ENCODE peak calls at places on chromosome 5, in six cellular contexts. One of them, this sample, is unnamed.
A peak's percentile ranks its signal among the peaks of the same experiment; 100 is the strongest.

GRCh38 chr5:135493406-135494180 is 41.4 kb upstream of the TIFAB start:
- DNase-seq in IMR-90: peak; percentile 92
- DNase-seq in effector memory CD8-positive, alpha-beta T cell: no peak
- DNase-seq in astrocyte of the spinal cord: peak; percentile 87
- DNase-seq in activated CD8-positive, alpha-beta memory T cell treated with anti-CD3 and anti-CD28 coated beads for 24 hours: no peak
- DNase-seq in DND-41: no peak
- DNase-seq in this sample: peak; percentile 93

GRCh38 chr5:65290677-65291076 is 191.0 kb downstream of the ADAMTS6 start:
- DNase-seq in effector memory CD8-positive, alpha-beta T cell: no peak
- DNase-seq in activated CD8-positive, alpha-beta memory T cell treated with anti-CD3 and anti-CD28 coated beads for 24 hours: no peak
- DNase-seq in IMR-90: peak; percentile 44
- DNase-seq in astrocyte of the spinal cord: no peak
- DNase-seq in DND-41: no peak
- DNase-seq in this sample: peak; percentile 17

GRCh38 chr5:160894-161540 is 30.3 kb upstream of the LRRC14B start:
- DNase-seq in astrocyte of the spinal cord: no peak
- DNase-seq in IMR-90: no peak
- DNase-seq in DND-41: no peak
- DNase-seq in activated CD8-positive, alpha-beta memory T cell treated with anti-CD3 and anti-CD28 coated beads for 24 hours: no peak
- DNase-seq in effector memory CD8-positive, alpha-beta T cell: no peak
- DNase-seq in this sample: no peak

GRCh38 chr5:401216-402034 is 41.6 kb upstream of the EXOC3 start:
- DNase-seq in effector memory CD8-positive, alpha-beta T cell: no peak
- DNase-seq in activated CD8-positive, alpha-beta memory T cell treated with anti-CD3 and anti-CD28 coated beads for 24 hours: no peak
- DNase-seq in astrocyte of the spinal cord: no peak
- DNase-seq in IMR-90: no peak
- DNase-seq in DND-41: no peak
- DNase-seq in this sample: no peak

GRCh38 chr5:155481182-155481581 is 467.6 kb downstream of the KIF4B start:
- DNase-seq in astrocyte of the spinal cord: no peak
- DNase-seq in DND-41: no peak
- DNase-seq in effector memory CD8-positive, alpha-beta T cell: no peak
- DNase-seq in IMR-90: no peak
- DNase-seq in activated CD8-positive, alpha-beta memory T cell treated with anti-CD3 and anti-CD28 coated beads for 24 hours: no peak
- DNase-seq in this sample: no peak

GRCh38 chr5:173410459-173411233 is 82.4 kb upstream of the STC2 start:
- DNase-seq in astrocyte of the spinal cord: no peak
- DNase-seq in effector memory CD8-positive, alpha-beta T cell: no peak
- DNase-seq in DND-41: no peak
- DNase-seq in IMR-90: no peak
- DNase-seq in activated CD8-positive, alpha-beta memory T cell treated with anti-CD3 and anti-CD28 coated beads for 24 hours: no peak
- DNase-seq in this sample: no peak

GRCh38 chr5:1227669-1228068 is 2.5 kb downstream of the SLC6A18 start:
- DNase-seq in effector memory CD8-positive, alpha-beta T cell: no peak
- DNase-seq in activated CD8-positive, alpha-beta memory T cell treated with anti-CD3 and anti-CD28 coated beads for 24 hours: no peak
- DNase-seq in IMR-90: peak; percentile 5
- DNase-seq in astrocyte of the spinal cord: no peak
- DNase-seq in DND-41: no peak
- DNase-seq in this sample: no peak

GRCh38 chr5:44875661-44876250 is 67.0 kb downstream of the MRPS30 start:
- DNase-seq in astrocyte of the spinal cord: peak; percentile 92
- DNase-seq in effector memory CD8-positive, alpha-beta T cell: no peak
- DNase-seq in activated CD8-positive, alpha-beta memory T cell treated with anti-CD3 and anti-CD28 coated beads for 24 hours: peak; percentile 61
- DNase-seq in DND-41: no peak
- DNase-seq in IMR-90: peak; percentile 52
- DNase-seq in this sample: no peak

GRCh38 chr5:40552981-40553380 is 126.7 kb upstream of the PTGER4 start:
- DNase-seq in IMR-90: peak; percentile 21
- DNase-seq in astrocyte of the spinal cord: no peak
- DNase-seq in activated CD8-positive, alpha-beta memory T cell treated with anti-CD3 and anti-CD28 coated beads for 24 hours: no peak
- DNase-seq in DND-41: no peak
- DNase-seq in effector memory CD8-positive, alpha-beta T cell: no peak
- DNase-seq in this sample: no peak

GRCh38 chr5:110050640-110051345 is 361.1 kb downstream of the MAN2A1 start:
- DNase-seq in astrocyte of the spinal cord: no peak
- DNase-seq in effector memory CD8-positive, alpha-beta T cell: no peak
- DNase-seq in DND-41: no peak
- DNase-seq in activated CD8-positive, alpha-beta memory T cell treated with anti-CD3 and anti-CD28 coated beads for 24 hours: no peak
- DNase-seq in IMR-90: no peak
- DNase-seq in this sample: no peak

GRCh38 chr5:154071799-154072781 is 33.3 kb downstream of the MFAP3 start:
- DNase-seq in activated CD8-positive, alpha-beta memory T cell treated with anti-CD3 and anti-CD28 coated beads for 24 hours: peak; percentile 94
- DNase-seq in DND-41: peak; percentile 83
- DNase-seq in astrocyte of the spinal cord: peak; percentile 69
- DNase-seq in IMR-90: peak; percentile 64
- DNase-seq in effector memory CD8-positive, alpha-beta T cell: peak; percentile 83
- DNase-seq in this sample: peak; percentile 51

GRCh38 chr5:172089298-172090117 is 83.1 kb upstream of the FBXW11 start:
- DNase-seq in effector memory CD8-positive, alpha-beta T cell: no peak
- DNase-seq in astrocyte of the spinal cord: no peak
- DNase-seq in activated CD8-positive, alpha-beta memory T cell treated with anti-CD3 and anti-CD28 coated beads for 24 hours: no peak
- DNase-seq in IMR-90: no peak
- DNase-seq in DND-41: no peak
- DNase-seq in this sample: no peak

GRCh38 chr5:141919218-141920129 is 4.2 kb upstream of the DELE1 start:
- DNase-seq in DND-41: no peak
- DNase-seq in IMR-90: no peak
- DNase-seq in astrocyte of the spinal cord: no peak
- DNase-seq in effector memory CD8-positive, alpha-beta T cell: no peak
- DNase-seq in activated CD8-positive, alpha-beta memory T cell treated with anti-CD3 and anti-CD28 coated beads for 24 hours: no peak
- DNase-seq in this sample: no peak

GRCh38 chr5:154038604-154039457 is at the start of the genes FAM114A2 and MFAP3:
- DNase-seq in activated CD8-positive, alpha-beta memory T cell treated with anti-CD3 and anti-CD28 coated beads for 24 hours: peak; percentile 93
- DNase-seq in effector memory CD8-positive, alpha-beta T cell: peak; percentile 84
- DNase-seq in DND-41: peak; percentile 89
- DNase-seq in astrocyte of the spinal cord: peak; percentile 85
- DNase-seq in IMR-90: peak; percentile 82
- DNase-seq in this sample: peak; percentile 67

GRCh38 chr5:170226661-170227060 is 6.1 kb upstream of the C5orf58 start:
- DNase-seq in astrocyte of the spinal cord: no peak
- DNase-seq in DND-41: no peak
- DNase-seq in effector memory CD8-positive, alpha-beta T cell: no peak
- DNase-seq in activated CD8-positive, alpha-beta memory T cell treated with anti-CD3 and anti-CD28 coated beads for 24 hours: no peak
- DNase-seq in IMR-90: no peak
- DNase-seq in this sample: no peak

GRCh38 chr5:140145818-140146522 is 20.2 kb downstream of the IGIP start:
- DNase-seq in effector memory CD8-positive, alpha-beta T cell: peak; percentile 25
- DNase-seq in DND-41: no peak
- DNase-seq in astrocyte of the spinal cord: peak; percentile 60
- DNase-seq in activated CD8-positive, alpha-beta memory T cell treated with anti-CD3 and anti-CD28 coated beads for 24 hours: peak; percentile 81
- DNase-seq in IMR-90: peak; percentile 66
- DNase-seq in this sample: peak; percentile 55

GRCh38 chr5:124583469-124584350 is 162.7 kb downstream of the ZNF608 start:
- DNase-seq in IMR-90: peak; percentile 95
- DNase-seq in effector memory CD8-positive, alpha-beta T cell: no peak
- DNase-seq in astrocyte of the spinal cord: peak; percentile 90
- DNase-seq in activated CD8-positive, alpha-beta memory T cell treated with anti-CD3 and anti-CD28 coated beads for 24 hours: peak; percentile 61
- DNase-seq in DND-41: peak; percentile 22
- DNase-seq in this sample: peak; percentile 76

GRCh38 chr5:73233461-73234151 is 60.6 kb downstream of the TMEM174 start:
- DNase-seq in activated CD8-positive, alpha-beta memory T cell treated with anti-CD3 and anti-CD28 coated beads for 24 hours: peak; percentile 62
- DNase-seq in DND-41: no peak
- DNase-seq in effector memory CD8-positive, alpha-beta T cell: no peak
- DNase-seq in IMR-90: no peak
- DNase-seq in astrocyte of the spinal cord: peak; percentile 39
- DNase-seq in this sample: no peak

GRCh38 chr5:150161242-150162141 is 5.1 kb upstream of the CDX1 start:
- DNase-seq in DND-41: peak; percentile 79
- DNase-seq in IMR-90: peak; percentile 65
- DNase-seq in astrocyte of the spinal cord: peak; percentile 74
- DNase-seq in activated CD8-positive, alpha-beta memory T cell treated with anti-CD3 and anti-CD28 coated beads for 24 hours: peak; percentile 94
- DNase-seq in effector memory CD8-positive, alpha-beta T cell: peak; percentile 75
- DNase-seq in this sample: no peak

GRCh38 chr5:66987949-66988838 is 208.4 kb downstream of the CD180 start:
- DNase-seq in activated CD8-positive, alpha-beta memory T cell treated with anti-CD3 and anti-CD28 coated beads for 24 hours: no peak
- DNase-seq in astrocyte of the spinal cord: peak; percentile 32
- DNase-seq in IMR-90: peak; percentile 26
- DNase-seq in effector memory CD8-positive, alpha-beta T cell: no peak
- DNase-seq in DND-41: no peak
- DNase-seq in this sample: no peak

GRCh38 chr5:86786955-86787354 is 169.2 kb downstream of the COX7C start:
- DNase-seq in astrocyte of the spinal cord: no peak
- DNase-seq in DND-41: no peak
- DNase-seq in activated CD8-positive, alpha-beta memory T cell treated with anti-CD3 and anti-CD28 coated beads for 24 hours: no peak
- DNase-seq in IMR-90: no peak
- DNase-seq in effector memory CD8-positive, alpha-beta T cell: no peak
- DNase-seq in this sample: no peak

GRCh38 chr5:1878050-1878849 is 4.5 kb downstream of the IRX4 start:
- DNase-seq in activated CD8-positive, alpha-beta memory T cell treated with anti-CD3 and anti-CD28 coated beads for 24 hours: no peak
- DNase-seq in DND-41: no peak
- DNase-seq in IMR-90: no peak
- DNase-seq in effector memory CD8-positive, alpha-beta T cell: no peak
- DNase-seq in astrocyte of the spinal cord: no peak
- DNase-seq in this sample: no peak

GRCh38 chr5:72194846-72195245 is 87.6 kb downstream of the MAP1B start:
- DNase-seq in astrocyte of the spinal cord: peak; percentile 80
- DNase-seq in IMR-90: no peak
- DNase-seq in DND-41: no peak
- DNase-seq in activated CD8-positive, alpha-beta memory T cell treated with anti-CD3 and anti-CD28 coated beads for 24 hours: no peak
- DNase-seq in effector memory CD8-positive, alpha-beta T cell: peak; percentile 42
- DNase-seq in this sample: no peak

GRCh38 chr5:74338101-74338388 is 302.5 kb downstream of the ENC1 start:
- DNase-seq in DND-41: no peak
- DNase-seq in astrocyte of the spinal cord: no peak
- DNase-seq in activated CD8-positive, alpha-beta memory T cell treated with anti-CD3 and anti-CD28 coated beads for 24 hours: no peak
- DNase-seq in IMR-90: no peak
- DNase-seq in effector memory CD8-positive, alpha-beta T cell: no peak
- DNase-seq in this sample: no peak

GRCh38 chr5:143806568-143806967 is 5.4 kb upstream of the HMHB1 start:
- DNase-seq in effector memory CD8-positive, alpha-beta T cell: no peak
- DNase-seq in activated CD8-positive, alpha-beta memory T cell treated with anti-CD3 and anti-CD28 coated beads for 24 hours: no peak
- DNase-seq in DND-41: no peak
- DNase-seq in astrocyte of the spinal cord: peak; percentile 52
- DNase-seq in IMR-90: no peak
- DNase-seq in this sample: no peak

GRCh38 chr5:96256795-96257470 is 176.1 kb downstream of the PCSK1 start:
- DNase-seq in effector memory CD8-positive, alpha-beta T cell: no peak
- DNase-seq in DND-41: peak; percentile 25
- DNase-seq in IMR-90: peak; percentile 96
- DNase-seq in astrocyte of the spinal cord: peak; percentile 69
- DNase-seq in activated CD8-positive, alpha-beta memory T cell treated with anti-CD3 and anti-CD28 coated beads for 24 hours: no peak
- DNase-seq in this sample: no peak

GRCh38 chr5:147193123-147193522 is 41.7 kb upstream of the STK32A start:
- DNase-seq in activated CD8-positive, alpha-beta memory T cell treated with anti-CD3 and anti-CD28 coated beads for 24 hours: no peak
- DNase-seq in DND-41: no peak
- DNase-seq in astrocyte of the spinal cord: no peak
- DNase-seq in IMR-90: no peak
- DNase-seq in effector memory CD8-positive, alpha-beta T cell: no peak
- DNase-seq in this sample: no peak

GRCh38 chr5:82684659-82685058 is 392.5 kb downstream of the TMEM167A start:
- DNase-seq in activated CD8-positive, alpha-beta memory T cell treated with anti-CD3 and anti-CD28 coated beads for 24 hours: no peak
- DNase-seq in DND-41: no peak
- DNase-seq in effector memory CD8-positive, alpha-beta T cell: no peak
- DNase-seq in astrocyte of the spinal cord: no peak
- DNase-seq in IMR-90: no peak
- DNase-seq in this sample: no peak

GRCh38 chr5:71873202-71873601 is 154.1 kb downstream of the CARTPT start:
- DNase-seq in effector memory CD8-positive, alpha-beta T cell: no peak
- DNase-seq in astrocyte of the spinal cord: no peak
- DNase-seq in activated CD8-positive, alpha-beta memory T cell treated with anti-CD3 and anti-CD28 coated beads for 24 hours: no peak
- DNase-seq in IMR-90: no peak
- DNase-seq in DND-41: no peak
- DNase-seq in this sample: no peak

GRCh38 chr5:159884917-159885620 is 31.2 kb upstream of the ADRA1B start:
- DNase-seq in DND-41: no peak
- DNase-seq in astrocyte of the spinal cord: no peak
- DNase-seq in effector memory CD8-positive, alpha-beta T cell: no peak
- DNase-seq in activated CD8-positive, alpha-beta memory T cell treated with anti-CD3 and anti-CD28 coated beads for 24 hours: no peak
- DNase-seq in IMR-90: peak; percentile 33
- DNase-seq in this sample: no peak

GRCh38 chr5:10332301-10332700 is 21.2 kb upstream of the MARCHF6 start:
- DNase-seq in IMR-90: no peak
- DNase-seq in activated CD8-positive, alpha-beta memory T cell treated with anti-CD3 and anti-CD28 coated beads for 24 hours: peak; percentile 50
- DNase-seq in effector memory CD8-positive, alpha-beta T cell: no peak
- DNase-seq in astrocyte of the spinal cord: no peak
- DNase-seq in DND-41: no peak
- DNase-seq in this sample: no peak

GRCh38 chr5:57497733-57498132 is 15.1 kb upstream of the ACTBL2 start:
- DNase-seq in DND-41: no peak
- DNase-seq in IMR-90: no peak
- DNase-seq in activated CD8-positive, alpha-beta memory T cell treated with anti-CD3 and anti-CD28 coated beads for 24 hours: no peak
- DNase-seq in effector memory CD8-positive, alpha-beta T cell: no peak
- DNase-seq in astrocyte of the spinal cord: no peak
- DNase-seq in this sample: no peak

GRCh38 chr5:73447234-73448071 is 1.1 kb downstream of the FOXD1 start:
- DNase-seq in astrocyte of the spinal cord: peak; percentile 74
- DNase-seq in IMR-90: peak; percentile 75
- DNase-seq in activated CD8-positive, alpha-beta memory T cell treated with anti-CD3 and anti-CD28 coated beads for 24 hours: peak; percentile 80
- DNase-seq in effector memory CD8-positive, alpha-beta T cell: peak; percentile 31
- DNase-seq in DND-41: no peak
- DNase-seq in this sample: no peak

This sample was measured in stromal cell of bone marrow.